ENCODE peak calls at places on chromosomes 1 and 21, in four cellular contexts. One of them, this sample, is unnamed.

GRCh38 chr1:157702308-157702825 is 1.8 kb upstream of the FCRL3 start:
- DNase-seq in sigmoid colon: no peak
- DNase-seq in small intestine: no peak
- DNase-seq in pancreas: no peak
- DNase-seq in this sample: no peak

GRCh38 chr1:26302733-26303405 is 3.6 kb downstream of the UBXN11 start:
- DNase-seq in sigmoid colon: no peak
- DNase-seq in small intestine: no peak
- DNase-seq in pancreas: no peak
- DNase-seq in this sample: no peak

GRCh38 chr1:205375816-205376545 is 19.3 kb upstream of the KLHDC8A start:
- DNase-seq in sigmoid colon: no peak
- DNase-seq in small intestine: peak; percentile 44
- DNase-seq in pancreas: no peak
- DNase-seq in this sample: no peak

GRCh38 chr1:25503551-25504426 is 39.6 kb upstream of the LDLRAP1 start:
- DNase-seq in sigmoid colon: peak; percentile 50
- DNase-seq in small intestine: peak; percentile 59
- DNase-seq in pancreas: peak; percentile 68
- DNase-seq in this sample: peak; percentile 87

GRCh38 chr1:246930830-246931548 is 759 bp downstream of the AHCTF1 start:
- DNase-seq in sigmoid colon: peak; percentile 83
- DNase-seq in small intestine: peak; percentile 62
- DNase-seq in pancreas: peak; percentile 55
- DNase-seq in this sample: peak; percentile 93

GRCh38 chr1:7842517-7842916 is 10.3 kb downstream of the UTS2 start:
- DNase-seq in sigmoid colon: no peak
- DNase-seq in small intestine: peak; percentile 25
- DNase-seq in pancreas: no peak
- DNase-seq in this sample: no peak

GRCh38 chr1:244065960-244066388 is 14.9 kb downstream of the ZBTB18 start:
- DNase-seq in sigmoid colon: no peak
- DNase-seq in small intestine: no peak
- DNase-seq in pancreas: no peak
- DNase-seq in this sample: no peak

GRCh38 chr1:166698771-166699170 is 140.5 kb upstream of the POGK start:
- DNase-seq in sigmoid colon: no peak
- DNase-seq in small intestine: no peak
- DNase-seq in pancreas: no peak
- DNase-seq in this sample: no peak

GRCh38 chr1:2554621-2555387 is 1.4 kb upstream of the TNFRSF14 start:
- DNase-seq in sigmoid colon: no peak
- DNase-seq in small intestine: peak; percentile 57
- DNase-seq in pancreas: no peak
- DNase-seq in this sample: peak; percentile 89

GRCh38 chr1:231162970-231163830 is 1.3 kb downstream of the TRIM67 start:
- DNase-seq in sigmoid colon: no peak
- DNase-seq in small intestine: no peak
- DNase-seq in pancreas: no peak
- DNase-seq in this sample: no peak

GRCh38 chr1:58618303-58618702 is 41.3 kb upstream of the TACSTD2 start:
- DNase-seq in sigmoid colon: peak; percentile 71
- DNase-seq in small intestine: no peak
- DNase-seq in pancreas: no peak
- DNase-seq in this sample: no peak

GRCh38 chr1:25572708-25573590 is 29.5 kb downstream of the LDLRAP1 start:
- DNase-seq in sigmoid colon: no peak
- DNase-seq in small intestine: peak; percentile 60
- DNase-seq in pancreas: peak; percentile 59
- DNase-seq in this sample: no peak

GRCh38 chr1:16138772-16139221 is 17.1 kb downstream of the EPHA2 start:
- DNase-seq in sigmoid colon: no peak
- DNase-seq in small intestine: no peak
- DNase-seq in pancreas: no peak
- DNase-seq in this sample: no peak

GRCh38 chr1:26862781-26863676 is at the start of gene SFN:
- DNase-seq in sigmoid colon: no peak
- DNase-seq in small intestine: peak; percentile 99
- DNase-seq in pancreas: peak; percentile 87
- DNase-seq in this sample: peak; percentile 76

GRCh38 chr1:13826591-13826990 is 126.6 kb downstream of the PRDM2 start:
- DNase-seq in sigmoid colon: no peak
- DNase-seq in small intestine: peak; percentile 81
- DNase-seq in pancreas: no peak
- DNase-seq in this sample: no peak

GRCh38 chr1:214727274-214727673 is 124.3 kb downstream of the CENPF start:
- DNase-seq in sigmoid colon: no peak
- DNase-seq in small intestine: no peak
- DNase-seq in pancreas: no peak
- DNase-seq in this sample: no peak

GRCh38 chr1:179599623-179600249 is 8.1 kb downstream of the TDRD5 start:
- DNase-seq in sigmoid colon: no peak
- DNase-seq in small intestine: peak; percentile 78
- DNase-seq in pancreas: no peak
- DNase-seq in this sample: no peak

GRCh38 chr1:234597894-234598293 is 12.1 kb downstream of the IRF2BP2 start:
- DNase-seq in sigmoid colon: no peak
- DNase-seq in small intestine: peak; percentile 71
- DNase-seq in pancreas: peak; percentile 50
- DNase-seq in this sample: no peak

GRCh38 chr1:151639466-151639865 is 27.6 kb downstream of the SNX27 start:
- DNase-seq in sigmoid colon: no peak
- DNase-seq in small intestine: peak; percentile 26
- DNase-seq in pancreas: no peak
- DNase-seq in this sample: no peak

GRCh38 chr1:65818966-65819365 is 26.3 kb downstream of the PDE4B start:
- DNase-seq in sigmoid colon: no peak
- DNase-seq in small intestine: no peak
- DNase-seq in pancreas: no peak
- DNase-seq in this sample: no peak

GRCh38 chr1:938088-938683 is 14.5 kb downstream of the SAMD11 start:
- DNase-seq in sigmoid colon: no peak
- DNase-seq in small intestine: no peak
- DNase-seq in pancreas: peak; percentile 66
- DNase-seq in this sample: no peak

GRCh38 chr21:17682924-17683323 is 70.2 kb upstream of the BTG3 start:
- DNase-seq in sigmoid colon: no peak
- DNase-seq in small intestine: no peak
- DNase-seq in pancreas: no peak
- DNase-seq in this sample: no peak

GRCh38 chr1:231885209-231885854 is 258.7 kb downstream of the DISC1 start:
- DNase-seq in sigmoid colon: no peak
- DNase-seq in small intestine: no peak
- DNase-seq in pancreas: no peak
- DNase-seq in this sample: no peak

GRCh38 chr1:22731924-22732522 is 21.4 kb downstream of the EPHB2 start:
- DNase-seq in sigmoid colon: no peak
- DNase-seq in small intestine: peak; percentile 37
- DNase-seq in pancreas: no peak
- DNase-seq in this sample: no peak

GRCh38 chr1:115112496-115113375 is 23.4 kb upstream of the TSPAN2 start:
- DNase-seq in sigmoid colon: no peak
- DNase-seq in small intestine: peak; percentile 27
- DNase-seq in pancreas: peak; percentile 50
- DNase-seq in this sample: peak; percentile 82

GRCh38 chr1:26031903-26032220 is 10.3 kb downstream of the EXTL1 start:
- DNase-seq in sigmoid colon: no peak
- DNase-seq in small intestine: no peak
- DNase-seq in pancreas: no peak
- DNase-seq in this sample: no peak

GRCh38 chr21:16588433-16588860 is 858.7 kb downstream of the USP25 start:
- DNase-seq in sigmoid colon: peak; percentile 85
- DNase-seq in small intestine: no peak
- DNase-seq in pancreas: peak; percentile 21
- DNase-seq in this sample: no peak

GRCh38 chr1:165050246-165050645 is 306.3 kb downstream of the LMX1A start:
- DNase-seq in sigmoid colon: no peak
- DNase-seq in small intestine: peak; percentile 4
- DNase-seq in pancreas: no peak
- DNase-seq in this sample: no peak

GRCh38 chr1:4599951-4600481 is 54.4 kb upstream of the AJAP1 start:
- DNase-seq in sigmoid colon: no peak
- DNase-seq in small intestine: no peak
- DNase-seq in pancreas: no peak
- DNase-seq in this sample: peak; percentile 68

GRCh38 chr1:94036721-94037120 is 84.2 kb downstream of the ABCA4 start:
- DNase-seq in sigmoid colon: no peak
- DNase-seq in small intestine: no peak
- DNase-seq in pancreas: no peak
- DNase-seq in this sample: no peak

GRCh38 chr1:183586897-183587296 is 3.4 kb downstream of the NCF2 start:
- DNase-seq in sigmoid colon: no peak
- DNase-seq in small intestine: no peak
- DNase-seq in pancreas: no peak
- DNase-seq in this sample: no peak
- H3K4me1 ChIP-seq in sigmoid colon: peaks cover 14% of the 10 kb centered on the region
- H3K4me1 ChIP-seq in small intestine: no peaks in the 10 kb centered on the region
- H3K4me1 ChIP-seq in pancreas: no peaks in the 10 kb centered on the region
- H3K4me1 ChIP-seq in this sample: peaks cover 35% of the 10 kb centered on the region

GRCh38 chr1:154955039-154955717 is 721 bp downstream of the PBXIP1 start:
- DNase-seq in sigmoid colon: peak; percentile 80
- DNase-seq in small intestine: peak; percentile 88
- DNase-seq in pancreas: peak; percentile 41
- DNase-seq in this sample: peak; percentile 90

GRCh38 chr1:154956557-154956956 is 658 bp upstream of the PBXIP1 start:
- DNase-seq in sigmoid colon: peak; percentile 82
- DNase-seq in small intestine: no peak
- DNase-seq in pancreas: no peak
- DNase-seq in this sample: peak; percentile 75

GRCh38 chr1:154955718-154956513 is at the start of gene PBXIP1:
- DNase-seq in sigmoid colon: peak; percentile 91
- DNase-seq in small intestine: peak; percentile 97
- DNase-seq in pancreas: peak; percentile 89
- DNase-seq in this sample: peak; percentile 83

GRCh38 chr1:154958681-154959447 is 2.7 kb downstream of the PYGO2 start:
- DNase-seq in sigmoid colon: no peak
- DNase-seq in small intestine: no peak
- DNase-seq in pancreas: no peak
- DNase-seq in this sample: peak; percentile 75

GRCh38 chr1:154957258-154957657 is 1.4 kb upstream of the PBXIP1 start:
- DNase-seq in sigmoid colon: no peak
- DNase-seq in small intestine: no peak
- DNase-seq in pancreas: no peak
- DNase-seq in this sample: peak; percentile 56
- H3K4me1 ChIP-seq in sigmoid colon: peaks cover 65% of the 10 kb centered on the region
- H3K4me1 ChIP-seq in small intestine: peaks cover 12% of the 10 kb centered on the region
- H3K4me1 ChIP-seq in pancreas: peaks cover 15% of the 10 kb centered on the region
- H3K4me1 ChIP-seq in this sample: peaks cover 93% of the 10 kb centered on the region

DNA sequence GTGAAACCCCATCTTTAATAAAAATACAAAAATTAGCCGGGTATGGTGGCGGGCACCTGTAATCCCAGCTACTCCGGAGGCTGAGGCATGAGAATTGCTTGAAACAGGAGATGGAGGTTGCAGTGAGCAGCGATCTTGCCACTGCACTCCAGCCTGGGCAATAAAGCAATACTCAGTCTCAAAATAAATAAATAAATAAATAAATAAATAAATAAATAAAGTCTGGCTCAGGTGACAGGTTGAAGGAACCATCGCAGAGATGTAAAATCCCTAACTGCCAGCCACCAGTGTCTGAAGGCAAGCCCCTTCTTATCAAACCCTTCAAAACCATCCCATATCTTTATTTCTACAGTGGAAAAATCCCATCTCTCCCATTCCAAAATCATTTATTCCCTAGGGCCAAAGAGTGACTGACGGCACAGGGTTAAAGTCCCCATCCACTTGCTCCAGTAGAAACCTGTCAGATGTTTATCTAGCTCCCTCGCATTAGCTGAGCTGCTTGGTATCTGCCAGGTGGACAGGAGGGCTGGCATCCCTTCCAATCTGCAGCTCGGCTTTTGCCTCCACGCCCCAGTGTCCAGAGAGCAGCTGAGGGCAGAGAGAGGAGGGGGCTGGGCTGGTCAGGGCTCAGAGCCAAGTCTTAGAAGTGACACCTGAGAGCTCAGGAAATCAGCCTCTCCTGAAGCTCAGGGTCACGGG is 5.0 kb downstream of the CSRP1 start:
- DNase-seq in sigmoid colon: peak; percentile 84
- DNase-seq in small intestine: peak; percentile 81
- DNase-seq in pancreas: peak; percentile 56
- DNase-seq in this sample: peak; percentile 30
- H3K4me1 ChIP-seq in sigmoid colon: peaks cover 62% of the 10 kb centered on the region
- H3K4me1 ChIP-seq in small intestine: no peaks in the 10 kb centered on the region
- H3K4me1 ChIP-seq in pancreas: peaks cover 36% of the 10 kb centered on the region
- H3K4me1 ChIP-seq in this sample: peaks cover 17% of the 10 kb centered on the region

DNA sequence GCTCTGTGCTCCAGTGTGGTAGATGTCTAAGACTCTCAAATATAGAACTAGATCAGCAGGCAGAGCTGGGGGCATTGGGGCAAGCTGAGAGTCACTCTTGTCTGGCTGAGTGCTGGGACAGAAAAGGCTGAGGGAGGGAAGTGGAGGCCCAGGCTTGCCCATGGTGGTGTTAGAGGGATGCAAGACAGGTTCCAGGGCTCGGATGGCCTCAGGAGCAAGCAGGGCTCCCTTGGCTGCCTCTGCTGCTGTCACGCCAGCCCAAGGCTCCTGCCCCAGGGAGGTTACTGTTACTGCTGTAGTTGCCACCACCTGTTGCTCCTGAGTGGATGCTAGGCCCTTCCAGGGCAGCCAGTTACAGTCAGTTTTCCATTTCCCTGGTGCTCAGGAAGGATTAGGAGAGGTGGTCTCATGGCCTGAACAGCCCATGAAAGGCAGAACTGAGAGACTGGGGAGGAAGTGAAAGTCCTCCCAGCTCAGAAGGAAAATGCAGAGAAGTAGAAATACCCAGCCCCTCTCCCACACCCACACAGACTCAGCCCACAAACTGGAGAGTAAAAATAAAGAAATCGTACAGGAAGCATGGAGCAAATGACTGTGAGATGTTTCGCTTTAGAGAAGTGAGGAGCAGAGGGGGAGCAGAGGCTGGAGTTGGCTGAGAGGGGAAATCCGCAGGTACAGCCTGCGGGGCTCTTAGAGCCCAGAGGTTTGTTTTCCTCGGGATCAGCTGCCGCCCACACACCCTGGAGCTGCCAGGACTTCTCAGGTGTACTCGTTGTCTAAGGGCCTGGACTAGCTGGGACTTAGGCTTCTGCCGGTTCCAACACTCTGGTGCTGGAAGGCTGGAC is 2.1 kb downstream of the IL6R start:
- DNase-seq in sigmoid colon: peak; percentile 76
- DNase-seq in small intestine: no peak
- DNase-seq in pancreas: no peak
- DNase-seq in this sample: no peak
- H3K4me1 ChIP-seq in sigmoid colon: peaks cover 57% of the 10 kb centered on the region
- H3K4me1 ChIP-seq in small intestine: peaks cover 16% of the 10 kb centered on the region
- H3K4me1 ChIP-seq in pancreas: no peaks in the 10 kb centered on the region
- H3K4me1 ChIP-seq in this sample: peaks cover 96% of the 10 kb centered on the region

This sample was measured in spleen.